ENCODE peak calls at places on chromosomes 3 and 15, in four cellular contexts. Y, V, Q and O are unnamed samples.

GRCh38 chr3:121574449-121574848 is 6.7 kb downstream of the ARGFX start:
- ATAC-seq in Y (no peak), V (peak), Q (peak), O (no peak)

GRCh38 chr3:63051920-63052319 is 176.7 kb upstream of the CADPS start:
- ATAC-seq in Y (no peak), V (no peak), Q (no peak), O (no peak)

GRCh38 chr3:161208931-161209330 is 12.2 kb upstream of the NMD3 start:
- ATAC-seq in Y (peak), V (peak), Q (peak), O (no peak)

GRCh38 chr3:190492129-190492528 is 21.8 kb upstream of the IL1RAP start:
- ATAC-seq in Y (no peak), V (no peak), Q (no peak), O (no peak)

GRCh38 chr3:72008226-72008996 is 223.5 kb upstream of the PROK2 start:
- ATAC-seq in Y (no peak), V (no peak), Q (no peak), O (no peak)

GRCh38 chr15:98888839-98889479 is 118.6 kb downstream of the PGPEP1L start:
- ATAC-seq in Y (peak), V (peak), Q (no peak), O (no peak)

GRCh38 chr15:73571346-73571745 is 61.8 kb downstream of the NPTN start:
- ATAC-seq in Y (no peak), V (no peak), Q (peak), O (no peak)

GRCh38 chr3:73796382-73796781 is 171.6 kb upstream of the PDZRN3 start:
- ATAC-seq in Y (no peak), V (no peak), Q (no peak), O (no peak)

GRCh38 chr15:60539017-60539416 is 60.1 kb upstream of the ICE2 start:
- ATAC-seq in Y (no peak), V (no peak), Q (no peak), O (no peak)

GRCh38 chr3:3817870-3818269 is 18.6 kb downstream of the LRRN1 start:
- ATAC-seq in Y (no peak), V (no peak), Q (no peak), O (no peak)

GRCh38 chr3:188231454-188231853 is 77.5 kb downstream of the LPP start:
- ATAC-seq in Y (no peak), V (peak), Q (no peak), O (peak)

GRCh38 chr3:125048282-125048681 is 7.5 kb downstream of the HEG1 start:
- ATAC-seq in Y (no peak), V (no peak), Q (no peak), O (no peak)

GRCh38 chr15:64247906-64248541 is 85.2 kb upstream of the PPIB start:
- ATAC-seq in Y (peak), V (peak), Q (peak), O (peak)

GRCh38 chr3:31137718-31138465 is 243.4 kb upstream of the GADL1 start:
- ATAC-seq in Y (no peak), V (no peak), Q (no peak), O (no peak)

GRCh38 chr3:194956697-194957396 is 271.2 kb downstream of the FAM43A start:
- ATAC-seq in Y (no peak), V (no peak), Q (no peak), O (peak)

GRCh38 chr3:4409415-4409814 is 57.7 kb downstream of the SUMF1 start:
- ATAC-seq in Y (peak), V (no peak), Q (no peak), O (no peak)

GRCh38 chr3:157290761-157291160 is 130.8 kb upstream of the CCNL1 start:
- ATAC-seq in Y (no peak), V (no peak), Q (no peak), O (peak)

GRCh38 chr3:186570096-186570940 is at the start of gene DNAJB11:
- ATAC-seq in Y (peak), V (peak), Q (peak), O (peak)

GRCh38 chr15:91021516-91022074 is 799 bp downstream of the VPS33B start:
- ATAC-seq in Y (peak), V (peak), Q (peak), O (peak)

GRCh38 chr3:152245498-152246175 is 23.1 kb upstream of the MBNL1 start:
- ATAC-seq in Y (peak), V (no peak), Q (no peak), O (no peak)

GRCh38 chr3:153577059-153577736 is 415.2 kb downstream of the RAP2B start:
- ATAC-seq in Y (peak), V (no peak), Q (no peak), O (no peak)

GRCh38 chr15:41930221-41930866 is 36.5 kb upstream of the SPTBN5 start:
- ATAC-seq in Y (peak), V (peak), Q (no peak), O (peak)

GRCh38 chr3:100002599-100003350 is 111.5 kb downstream of the FILIP1L start:
- ATAC-seq in Y (no peak), V (peak), Q (peak), O (peak)

GRCh38 chr3:151795276-151795675 is 18.6 kb upstream of the AADAC start:
- ATAC-seq in Y (no peak), V (peak), Q (no peak), O (no peak)

GRCh38 chr3:51283421-51283820 is 101.7 kb upstream of the MANF start:
- ATAC-seq in Y (no peak), V (no peak), Q (no peak), O (no peak)

GRCh38 chr3:156862338-156862737 is 36.2 kb downstream of the LEKR1 start:
- ATAC-seq in Y (no peak), V (no peak), Q (no peak), O (no peak)

GRCh38 chr3:102085431-102086226 is 236.3 kb downstream of the NFKBIZ start:
- ATAC-seq in Y (peak), V (no peak), Q (no peak), O (no peak)

GRCh38 chr15:89673162-89673506 is 6.0 kb downstream of the PLIN1 start:
- ATAC-seq in Y (peak), V (peak), Q (peak), O (no peak)

GRCh38 chr3:170355738-170356595 is 1.5 kb upstream of the SKIL start:
- ATAC-seq in Y (peak), V (peak), Q (peak), O (no peak)

GRCh38 chr3:114057011-114057347 is 442 bp downstream of the QTRT2 start:
- ATAC-seq in Y (peak), V (peak), Q (peak), O (peak)

GRCh38 chr3:152768478-152768877 is 66.5 kb upstream of the P2RY1 start:
- ATAC-seq in Y (no peak), V (no peak), Q (no peak), O (no peak)

GRCh38 chr15:28903555-28903954 is 17.8 kb downstream of the APBA2 start:
- ATAC-seq in Y (no peak), V (no peak), Q (no peak), O (no peak)

GRCh38 chr3:52202384-52203077 is 4.6 kb downstream of the ALAS1 start:
- ATAC-seq in Y (peak), V (no peak), Q (no peak), O (no peak)

GRCh38 chr3:146493221-146493620 is 23.9 kb upstream of the PLSCR2 start:
- ATAC-seq in Y (no peak), V (no peak), Q (no peak), O (no peak)

GRCh38 chr15:92327033-92327432 is 66.6 kb upstream of the ST8SIA2 start:
- ATAC-seq in Y (no peak), V (no peak), Q (no peak), O (no peak)

GRCh38 chr3:148646126-148646660 is 51.5 kb upstream of the AGTR1 start:
- ATAC-seq in Y (no peak), V (no peak), Q (no peak), O (no peak)

GRCh38 chr3:77906102-77906709 is 866.3 kb downstream of the ROBO2 start:
- ATAC-seq in Y (no peak), V (no peak), Q (no peak), O (no peak)

GRCh38 chr3:77898621-77899020 is 858.7 kb downstream of the ROBO2 start:
- ATAC-seq in Y (no peak), V (no peak), Q (no peak), O (no peak)

DNA sequence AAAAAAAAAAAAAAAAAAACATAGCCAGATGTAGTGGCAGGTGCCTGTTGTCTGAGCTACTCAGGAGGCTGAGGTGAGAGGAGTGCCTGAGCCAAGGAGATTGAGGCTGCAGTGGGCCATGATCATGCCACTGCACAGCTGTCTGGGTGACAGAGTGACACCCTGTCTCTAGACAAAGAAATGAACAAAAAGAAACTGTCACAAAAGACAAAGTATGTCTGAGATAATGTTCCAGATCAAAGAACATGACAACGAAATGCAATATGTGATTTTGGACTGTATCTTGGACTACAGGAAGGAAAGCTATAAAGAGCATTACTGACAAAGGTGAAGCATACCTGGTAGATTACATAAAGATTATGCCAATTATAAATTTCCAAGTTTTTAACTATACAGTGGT is 862.8 kb downstream of the ROBO2 start:
- ATAC-seq in Y (no peak), V (no peak), Q (no peak), O (no peak)
- TF ChIP-seq EP300 in Y (no peak), V (no peak), Q (no peak), O (no peak)

GRCh38 chr3:48784426-48785120 is 63.1 kb downstream of the PRKAR2A start:
- ATAC-seq in Y (no peak), V (peak), Q (no peak), O (no peak)

GRCh38 chr3:48782046-48782445 is 65.0 kb upstream of the IP6K2 start:
- ATAC-seq in Y (no peak), V (no peak), Q (no peak), O (no peak)

GRCh38 chr3:48788544-48789162 is 59.0 kb downstream of the PRKAR2A start:
- ATAC-seq in Y (no peak), V (no peak), Q (no peak), O (no peak)

GRCh38 chr3:48783304-48783703 is 64.4 kb downstream of the PRKAR2A start:
- ATAC-seq in Y (no peak), V (no peak), Q (no peak), O (no peak)
- TF ChIP-seq EP300 in Y (no peak), V (no peak), Q (no peak), O (no peak)

DNA sequence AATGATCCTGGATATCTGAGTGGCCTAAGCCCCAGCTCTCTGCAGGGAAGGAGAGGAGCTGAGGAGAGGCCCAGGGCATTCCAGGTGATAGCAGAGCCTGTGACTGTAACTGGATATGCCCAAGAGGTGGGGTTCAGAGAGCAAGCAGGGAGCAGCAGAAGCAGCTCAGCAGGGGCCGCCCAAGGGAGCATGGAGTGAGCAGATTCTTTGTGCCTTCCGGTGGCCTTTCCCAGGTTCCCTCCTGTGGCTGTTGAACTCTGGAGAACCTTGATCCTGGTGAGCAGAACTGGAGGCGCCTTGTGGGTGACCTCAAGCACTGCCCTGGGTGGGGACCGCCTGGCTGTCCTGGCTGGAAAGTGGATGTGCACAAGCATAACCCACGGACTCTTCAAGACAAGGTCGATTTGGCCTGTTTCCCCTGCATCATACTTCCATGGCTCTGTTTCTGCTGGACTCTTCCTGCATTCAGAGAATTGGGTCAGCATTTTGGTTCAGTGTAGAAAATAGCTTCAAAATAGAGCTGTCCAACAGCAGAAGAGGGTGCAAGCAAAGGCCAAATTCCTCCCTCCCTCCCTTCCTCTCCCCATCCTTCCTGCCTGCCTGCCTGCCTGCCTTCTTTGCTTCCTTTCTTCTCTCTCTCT is 76.1 kb downstream of the ARNT2 start:
- ATAC-seq in Y (no peak), V (no peak), Q (peak), O (peak)
- TF ChIP-seq EP300 in Y (no peak), V (no peak), Q (no peak), O (no peak)

GRCh38 chr3:150602426-150603089 is 563 bp upstream of the SELENOT start:
- ATAC-seq in Y (peak), V (peak), Q (peak), O (peak)
- TF ChIP-seq EP300 in Y (no peak), V (no peak), Q (no peak), O (no peak)